ENCODE peak calls at places on chromosomes 5 and 9, in four cellular contexts. One of them, this sample, is unnamed.

GRCh38 chr5:36396640-36397039 is 94.9 kb upstream of the RANBP3L start:
- DNase-seq in substantia nigra: no peak
- DNase-seq in psoas muscle: no peak
- DNase-seq in heart right ventricle: no peak
- DNase-seq in this sample: no peak

GRCh38 chr5:23721336-23721735 is 213.9 kb downstream of the PRDM9 start:
- DNase-seq in substantia nigra: no peak
- DNase-seq in psoas muscle: no peak
- DNase-seq in heart right ventricle: no peak
- DNase-seq in this sample: no peak

GRCh38 chr9:81244631-81245030 is 444.7 kb downstream of the TLE1 start:
- DNase-seq in substantia nigra: no peak
- DNase-seq in psoas muscle: no peak
- DNase-seq in heart right ventricle: no peak
- DNase-seq in this sample: no peak

GRCh38 chr5:128905225-128906110 is 59.8 kb upstream of the SLC27A6 start:
- DNase-seq in substantia nigra: no peak
- DNase-seq in psoas muscle: no peak
- DNase-seq in heart right ventricle: peak
- DNase-seq in this sample: no peak

GRCh38 chr9:15370496-15371464 is 51.9 kb upstream of the SNAPC3 start:
- DNase-seq in substantia nigra: no peak
- DNase-seq in psoas muscle: no peak
- DNase-seq in heart right ventricle: no peak
- DNase-seq in this sample: no peak

GRCh38 chr5:96083361-96083881 is 121.8 kb upstream of the ELL2 start:
- DNase-seq in substantia nigra: no peak
- DNase-seq in psoas muscle: no peak
- DNase-seq in heart right ventricle: no peak
- DNase-seq in this sample: no peak

GRCh38 chr5:16866795-16867584 is 69.1 kb downstream of the MYO10 start:
- DNase-seq in substantia nigra: no peak
- DNase-seq in psoas muscle: no peak
- DNase-seq in heart right ventricle: no peak
- DNase-seq in this sample: no peak

GRCh38 chr9:87167616-87168015 is 220.3 kb upstream of the GAS1 start:
- DNase-seq in substantia nigra: no peak
- DNase-seq in psoas muscle: no peak
- DNase-seq in heart right ventricle: no peak
- DNase-seq in this sample: no peak

GRCh38 chr5:125987677-125988255 is 435.4 kb upstream of the GRAMD2B start:
- DNase-seq in substantia nigra: no peak
- DNase-seq in psoas muscle: no peak
- DNase-seq in heart right ventricle: no peak
- DNase-seq in this sample: no peak

GRCh38 chr9:127776919-127777280 is 1.6 kb downstream of the SH2D3C start:
- DNase-seq in substantia nigra: no peak
- DNase-seq in psoas muscle: no peak
- DNase-seq in heart right ventricle: no peak
- DNase-seq in this sample: no peak

GRCh38 chr9:124537926-124538325 is 30.7 kb upstream of the NR5A1 start:
- DNase-seq in substantia nigra: no peak
- DNase-seq in psoas muscle: no peak
- DNase-seq in heart right ventricle: no peak
- DNase-seq in this sample: no peak

GRCh38 chr9:22622823-22623222 is 176.2 kb downstream of the DMRTA1 start:
- DNase-seq in substantia nigra: no peak
- DNase-seq in psoas muscle: no peak
- DNase-seq in heart right ventricle: no peak
- DNase-seq in this sample: no peak

GRCh38 chr9:126797903-126798302 is 6.9 kb upstream of the ZBTB43 start:
- DNase-seq in substantia nigra: no peak
- DNase-seq in psoas muscle: no peak
- DNase-seq in heart right ventricle: no peak
- DNase-seq in this sample: no peak

GRCh38 chr5:154967419-154968024 is 26.6 kb downstream of the MRPL22 start:
- DNase-seq in substantia nigra: no peak
- DNase-seq in psoas muscle: no peak
- DNase-seq in heart right ventricle: peak
- DNase-seq in this sample: no peak

GRCh38 chr5:97909541-97909940 is 726.5 kb upstream of the RIOK2 start:
- DNase-seq in substantia nigra: no peak
- DNase-seq in psoas muscle: no peak
- DNase-seq in heart right ventricle: no peak
- DNase-seq in this sample: no peak

GRCh38 chr9:23674016-23674585 is 151.9 kb downstream of the ELAVL2 start:
- DNase-seq in substantia nigra: no peak
- DNase-seq in psoas muscle: no peak
- DNase-seq in heart right ventricle: no peak
- DNase-seq in this sample: no peak

GRCh38 chr5:139667001-139667729 is 19.0 kb downstream of the CXXC5 start:
- DNase-seq in substantia nigra: no peak
- DNase-seq in psoas muscle: no peak
- DNase-seq in heart right ventricle: no peak
- DNase-seq in this sample: no peak

GRCh38 chr5:152185547-152186234 is 219.4 kb downstream of the NMUR2 start:
- DNase-seq in substantia nigra: no peak
- DNase-seq in psoas muscle: no peak
- DNase-seq in heart right ventricle: peak
- DNase-seq in this sample: peak

GRCh38 chr9:35842020-35842745 is 13.2 kb downstream of the TMEM8B start:
- DNase-seq in substantia nigra: no peak
- DNase-seq in psoas muscle: no peak
- DNase-seq in heart right ventricle: no peak
- DNase-seq in this sample: no peak

GRCh38 chr5:457195-457961 is 14.4 kb downstream of the EXOC3 start:
- DNase-seq in substantia nigra: no peak
- DNase-seq in psoas muscle: peak
- DNase-seq in heart right ventricle: no peak
- DNase-seq in this sample: peak

GRCh38 chr5:116454417-116454927 is 120.2 kb downstream of the SEMA6A start:
- DNase-seq in substantia nigra: no peak
- DNase-seq in psoas muscle: no peak
- DNase-seq in heart right ventricle: peak
- DNase-seq in this sample: peak

GRCh38 chr5:75048457-75048953 is 3.9 kb downstream of the GCNT4 start:
- DNase-seq in substantia nigra: no peak
- DNase-seq in psoas muscle: no peak
- DNase-seq in heart right ventricle: no peak
- DNase-seq in this sample: no peak

GRCh38 chr5:167769846-167770420 is 521.5 kb upstream of the WWC1 start:
- DNase-seq in substantia nigra: no peak
- DNase-seq in psoas muscle: no peak
- DNase-seq in heart right ventricle: no peak
- DNase-seq in this sample: no peak

GRCh38 chr5:72202331-72202825 is 95.1 kb downstream of the MAP1B start:
- DNase-seq in substantia nigra: no peak
- DNase-seq in psoas muscle: no peak
- DNase-seq in heart right ventricle: no peak
- DNase-seq in this sample: no peak

GRCh38 chr5:148984333-148984732 is 78.5 kb downstream of the SH3TC2 start:
- DNase-seq in substantia nigra: no peak
- DNase-seq in psoas muscle: no peak
- DNase-seq in heart right ventricle: no peak
- DNase-seq in this sample: no peak

GRCh38 chr9:117757566-117757965 is 53.4 kb downstream of the TLR4 start:
- DNase-seq in substantia nigra: no peak
- DNase-seq in psoas muscle: no peak
- DNase-seq in heart right ventricle: no peak
- DNase-seq in this sample: no peak

GRCh38 chr9:77844415-77844814 is 187.2 kb downstream of the GNAQ start:
- DNase-seq in substantia nigra: no peak
- DNase-seq in psoas muscle: no peak
- DNase-seq in heart right ventricle: no peak
- DNase-seq in this sample: no peak

GRCh38 chr9:37693265-37693664 is 42.5 kb downstream of the FRMPD1 start:
- DNase-seq in substantia nigra: no peak
- DNase-seq in psoas muscle: no peak
- DNase-seq in heart right ventricle: no peak
- DNase-seq in this sample: no peak

GRCh38 chr9:134661299-134661698 is 19.7 kb downstream of the COL5A1 start:
- DNase-seq in substantia nigra: no peak
- DNase-seq in psoas muscle: no peak
- DNase-seq in heart right ventricle: no peak
- DNase-seq in this sample: no peak

GRCh38 chr5:40227366-40227765 is 452.3 kb upstream of the PTGER4 start:
- DNase-seq in substantia nigra: no peak
- DNase-seq in psoas muscle: no peak
- DNase-seq in heart right ventricle: no peak
- DNase-seq in this sample: no peak

GRCh38 chr9:76562511-76562911 is 103.5 kb downstream of the GCNT1 start:
- DNase-seq in substantia nigra: no peak
- DNase-seq in psoas muscle: no peak
- DNase-seq in heart right ventricle: no peak
- DNase-seq in this sample: no peak

GRCh38 chr9:134025606-134026541 is 593 bp downstream of the BRD3OS start:
- DNase-seq in substantia nigra: no peak
- DNase-seq in psoas muscle: peak
- DNase-seq in heart right ventricle: peak
- DNase-seq in this sample: peak

GRCh38 chr9:93268551-93269314 is 84.8 kb downstream of the WNK2 start:
- DNase-seq in substantia nigra: no peak
- DNase-seq in psoas muscle: peak
- DNase-seq in heart right ventricle: no peak
- DNase-seq in this sample: no peak

GRCh38 chr5:140821375-140822280 is at the start of gene PCDHA5:
- DNase-seq in substantia nigra: no peak
- DNase-seq in psoas muscle: no peak
- DNase-seq in heart right ventricle: no peak
- DNase-seq in this sample: peak

GRCh38 chr9:72945391-72945790 is 7.5 kb downstream of the ALDH1A1 start:
- DNase-seq in substantia nigra: no peak
- DNase-seq in psoas muscle: no peak
- DNase-seq in heart right ventricle: no peak
- DNase-seq in this sample: no peak
- H3K27ac ChIP-seq in substantia nigra: no peak
- H3K27ac ChIP-seq in psoas muscle: no peak
- H3K27ac ChIP-seq in heart right ventricle: no peak
- H3K27ac ChIP-seq in this sample: no peak

GRCh38 chr5:136276946-136277345 is 84.0 kb upstream of the SMIM32 start:
- DNase-seq in substantia nigra: no peak
- DNase-seq in psoas muscle: no peak
- DNase-seq in heart right ventricle: no peak
- DNase-seq in this sample: no peak

GRCh38 chr5:136275601-136276000 is 82.6 kb upstream of the SMIM32 start:
- DNase-seq in substantia nigra: no peak
- DNase-seq in psoas muscle: no peak
- DNase-seq in heart right ventricle: no peak
- DNase-seq in this sample: no peak

GRCh38 chr5:136276087-136276486 is 83.1 kb upstream of the SMIM32 start:
- DNase-seq in substantia nigra: no peak
- DNase-seq in psoas muscle: no peak
- DNase-seq in heart right ventricle: no peak
- DNase-seq in this sample: no peak

GRCh38 chr5:136279314-136279713 is 86.0 kb downstream of the TRPC7 start:
- DNase-seq in substantia nigra: no peak
- DNase-seq in psoas muscle: no peak
- DNase-seq in heart right ventricle: no peak
- DNase-seq in this sample: no peak
- H3K27ac ChIP-seq in substantia nigra: no peak
- H3K27ac ChIP-seq in psoas muscle: no peak
- H3K27ac ChIP-seq in heart right ventricle: no peak
- H3K27ac ChIP-seq in this sample: no peak

GRCh38 chr5:172683696-172684464 is 42.8 kb downstream of the NEURL1B start:
- DNase-seq in substantia nigra: no peak
- DNase-seq in psoas muscle: no peak
- DNase-seq in heart right ventricle: no peak
- DNase-seq in this sample: no peak
- H3K27ac ChIP-seq in substantia nigra: no peak
- H3K27ac ChIP-seq in psoas muscle: no peak
- H3K27ac ChIP-seq in heart right ventricle: no peak
- H3K27ac ChIP-seq in this sample: no peak

GRCh38 chr5:127805448-127805847 is 102.3 kb downstream of the CCDC192 start:
- DNase-seq in substantia nigra: no peak
- DNase-seq in psoas muscle: no peak
- DNase-seq in heart right ventricle: no peak
- DNase-seq in this sample: no peak
- H3K27ac ChIP-seq in substantia nigra: no peak
- H3K27ac ChIP-seq in psoas muscle: no peak
- H3K27ac ChIP-seq in heart right ventricle: no peak
- H3K27ac ChIP-seq in this sample: no peak

GRCh38 chr5:34511063-34511462 is 145.1 kb upstream of the RAI14 start:
- DNase-seq in substantia nigra: no peak
- DNase-seq in psoas muscle: no peak
- DNase-seq in heart right ventricle: no peak
- DNase-seq in this sample: no peak

GRCh38 chr5:34511481-34511880 is 144.6 kb upstream of the RAI14 start:
- DNase-seq in substantia nigra: no peak
- DNase-seq in psoas muscle: no peak
- DNase-seq in heart right ventricle: no peak
- DNase-seq in this sample: no peak

GRCh38 chr5:34509392-34509791 is 146.7 kb upstream of the RAI14 start:
- DNase-seq in substantia nigra: no peak
- DNase-seq in psoas muscle: no peak
- DNase-seq in heart right ventricle: no peak
- DNase-seq in this sample: no peak

GRCh38 chr5:34510002-34510401 is 146.1 kb upstream of the RAI14 start:
- DNase-seq in substantia nigra: no peak
- DNase-seq in psoas muscle: no peak
- DNase-seq in heart right ventricle: no peak
- DNase-seq in this sample: no peak

DNA sequence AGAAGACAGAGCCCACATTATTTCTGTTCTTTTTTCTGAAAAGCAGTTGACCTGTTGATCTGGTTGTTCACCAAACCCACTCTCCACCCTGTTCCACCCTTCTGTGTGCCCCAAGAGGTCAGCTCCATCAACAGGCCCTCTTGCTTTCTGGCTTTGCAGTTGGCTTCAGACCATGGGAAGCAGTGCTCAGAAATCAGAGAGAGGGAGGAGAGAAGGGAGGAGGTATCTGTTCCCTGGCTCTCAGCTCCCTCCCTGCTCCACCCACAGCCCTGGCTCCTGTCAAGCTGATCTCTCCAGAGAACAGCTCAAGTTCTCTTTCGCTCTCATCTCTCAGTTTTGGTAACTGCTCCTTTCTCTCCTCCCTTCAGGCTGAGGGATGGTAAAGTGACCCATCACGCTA is 144.2 kb upstream of the RAI14 start:
- DNase-seq in substantia nigra: no peak
- DNase-seq in psoas muscle: no peak
- DNase-seq in heart right ventricle: no peak
- DNase-seq in this sample: peak
- H3K27ac ChIP-seq in substantia nigra: no peak
- H3K27ac ChIP-seq in psoas muscle: no peak
- H3K27ac ChIP-seq in heart right ventricle: no peak
- H3K27ac ChIP-seq in this sample: peak

This sample was measured in right cardiac atrium.